ENCODE peak calls at places on chromosomes 5 and 9, in ten cellular contexts. One of them, this sample, is unnamed.

GRCh38 chr5:154406826-154407225 is 39.0 kb upstream of the SAP30L start:
- DNase-seq in stimulated activated CD8-positive, alpha-beta memory T cell treated with anti-CD3 and anti-CD28 coated beads, Interleukin-4, amount 100 ng/mL, for 1 hour: no peak
- DNase-seq in B cell: no peak
- DNase-seq in omental fat pad: no peak
- DNase-seq in hippocampal formation: no peak
- DNase-seq in kidney tubule cell: no peak
- DNase-seq in H54: no peak
- DNase-seq in psoas muscle: no peak
- DNase-seq in activated naive CD8-positive, alpha-beta T cell treated with anti-CD3 and anti-CD28 coated beads, Interleukin-2, amount 50 U/mL, for 24 hours: no peak
- DNase-seq in sciatic nerve: no peak
- DNase-seq in this sample: no peak

GRCh38 chr5:71537681-71538080 is 49.5 kb upstream of the MCCC2 start:
- DNase-seq in stimulated activated CD8-positive, alpha-beta memory T cell treated with anti-CD3 and anti-CD28 coated beads, Interleukin-4, amount 100 ng/mL, for 1 hour: no peak
- DNase-seq in B cell: no peak
- DNase-seq in omental fat pad: no peak
- DNase-seq in hippocampal formation: no peak
- DNase-seq in kidney tubule cell: peak; percentile 8
- DNase-seq in H54: peak; percentile 21
- DNase-seq in psoas muscle: no peak
- DNase-seq in activated naive CD8-positive, alpha-beta T cell treated with anti-CD3 and anti-CD28 coated beads, Interleukin-2, amount 50 U/mL, for 24 hours: no peak
- DNase-seq in sciatic nerve: no peak
- DNase-seq in this sample: no peak

GRCh38 chr5:134574521-134574920 is 49.1 kb downstream of the JADE2 start:
- DNase-seq in stimulated activated CD8-positive, alpha-beta memory T cell treated with anti-CD3 and anti-CD28 coated beads, Interleukin-4, amount 100 ng/mL, for 1 hour: no peak
- DNase-seq in B cell: no peak
- DNase-seq in omental fat pad: no peak
- DNase-seq in hippocampal formation: no peak
- DNase-seq in kidney tubule cell: peak; percentile 69
- DNase-seq in H54: no peak
- DNase-seq in psoas muscle: no peak
- DNase-seq in activated naive CD8-positive, alpha-beta T cell treated with anti-CD3 and anti-CD28 coated beads, Interleukin-2, amount 50 U/mL, for 24 hours: no peak
- DNase-seq in sciatic nerve: no peak
- DNase-seq in this sample: no peak

GRCh38 chr5:14945450-14945849 is 73.9 kb upstream of the ANKH start:
- DNase-seq in stimulated activated CD8-positive, alpha-beta memory T cell treated with anti-CD3 and anti-CD28 coated beads, Interleukin-4, amount 100 ng/mL, for 1 hour: no peak
- DNase-seq in B cell: no peak
- DNase-seq in omental fat pad: no peak
- DNase-seq in hippocampal formation: no peak
- DNase-seq in kidney tubule cell: no peak
- DNase-seq in H54: no peak
- DNase-seq in psoas muscle: no peak
- DNase-seq in activated naive CD8-positive, alpha-beta T cell treated with anti-CD3 and anti-CD28 coated beads, Interleukin-2, amount 50 U/mL, for 24 hours: no peak
- DNase-seq in sciatic nerve: no peak
- DNase-seq in this sample: no peak

GRCh38 chr9:133715295-133715865 is 22.8 kb downstream of the SARDH start:
- DNase-seq in stimulated activated CD8-positive, alpha-beta memory T cell treated with anti-CD3 and anti-CD28 coated beads, Interleukin-4, amount 100 ng/mL, for 1 hour: no peak
- DNase-seq in B cell: no peak
- DNase-seq in omental fat pad: no peak
- DNase-seq in hippocampal formation: no peak
- DNase-seq in kidney tubule cell: no peak
- DNase-seq in H54: no peak
- DNase-seq in psoas muscle: peak; percentile 59
- DNase-seq in activated naive CD8-positive, alpha-beta T cell treated with anti-CD3 and anti-CD28 coated beads, Interleukin-2, amount 50 U/mL, for 24 hours: no peak
- DNase-seq in sciatic nerve: peak; percentile 57
- DNase-seq in this sample: no peak

GRCh38 chr5:133341296-133341695 is 271.0 kb downstream of the FSTL4 start:
- DNase-seq in stimulated activated CD8-positive, alpha-beta memory T cell treated with anti-CD3 and anti-CD28 coated beads, Interleukin-4, amount 100 ng/mL, for 1 hour: no peak
- DNase-seq in B cell: no peak
- DNase-seq in omental fat pad: no peak
- DNase-seq in hippocampal formation: no peak
- DNase-seq in kidney tubule cell: peak; percentile 51
- DNase-seq in H54: no peak
- DNase-seq in psoas muscle: no peak
- DNase-seq in activated naive CD8-positive, alpha-beta T cell treated with anti-CD3 and anti-CD28 coated beads, Interleukin-2, amount 50 U/mL, for 24 hours: no peak
- DNase-seq in sciatic nerve: no peak
- DNase-seq in this sample: peak; percentile 29

GRCh38 chr9:100150209-100150608 is 51.2 kb downstream of the INVS start:
- DNase-seq in stimulated activated CD8-positive, alpha-beta memory T cell treated with anti-CD3 and anti-CD28 coated beads, Interleukin-4, amount 100 ng/mL, for 1 hour: no peak
- DNase-seq in B cell: no peak
- DNase-seq in omental fat pad: no peak
- DNase-seq in hippocampal formation: no peak
- DNase-seq in kidney tubule cell: no peak
- DNase-seq in H54: no peak
- DNase-seq in psoas muscle: no peak
- DNase-seq in activated naive CD8-positive, alpha-beta T cell treated with anti-CD3 and anti-CD28 coated beads, Interleukin-2, amount 50 U/mL, for 24 hours: no peak
- DNase-seq in sciatic nerve: no peak
- DNase-seq in this sample: no peak

GRCh38 chr5:138460032-138460693 is 5.1 kb upstream of the EGR1 start:
- DNase-seq in stimulated activated CD8-positive, alpha-beta memory T cell treated with anti-CD3 and anti-CD28 coated beads, Interleukin-4, amount 100 ng/mL, for 1 hour: no peak
- DNase-seq in B cell: no peak
- DNase-seq in omental fat pad: no peak
- DNase-seq in hippocampal formation: no peak
- DNase-seq in kidney tubule cell: no peak
- DNase-seq in H54: no peak
- DNase-seq in psoas muscle: no peak
- DNase-seq in activated naive CD8-positive, alpha-beta T cell treated with anti-CD3 and anti-CD28 coated beads, Interleukin-2, amount 50 U/mL, for 24 hours: no peak
- DNase-seq in sciatic nerve: no peak
- DNase-seq in this sample: no peak

GRCh38 chr5:37722236-37723146 is 117.3 kb downstream of the GDNF start:
- DNase-seq in stimulated activated CD8-positive, alpha-beta memory T cell treated with anti-CD3 and anti-CD28 coated beads, Interleukin-4, amount 100 ng/mL, for 1 hour: no peak
- DNase-seq in B cell: no peak
- DNase-seq in omental fat pad: no peak
- DNase-seq in hippocampal formation: no peak
- DNase-seq in kidney tubule cell: peak; percentile 98
- DNase-seq in H54: no peak
- DNase-seq in psoas muscle: no peak
- DNase-seq in activated naive CD8-positive, alpha-beta T cell treated with anti-CD3 and anti-CD28 coated beads, Interleukin-2, amount 50 U/mL, for 24 hours: peak; percentile 30
- DNase-seq in sciatic nerve: no peak
- DNase-seq in this sample: no peak

GRCh38 chr9:109014267-109015025 is 1.1 kb upstream of the CTNNAL1 start:
- DNase-seq in stimulated activated CD8-positive, alpha-beta memory T cell treated with anti-CD3 and anti-CD28 coated beads, Interleukin-4, amount 100 ng/mL, for 1 hour: no peak
- DNase-seq in B cell: no peak
- DNase-seq in omental fat pad: no peak
- DNase-seq in hippocampal formation: no peak
- DNase-seq in kidney tubule cell: peak; percentile 50
- DNase-seq in H54: no peak
- DNase-seq in psoas muscle: no peak
- DNase-seq in activated naive CD8-positive, alpha-beta T cell treated with anti-CD3 and anti-CD28 coated beads, Interleukin-2, amount 50 U/mL, for 24 hours: no peak
- DNase-seq in sciatic nerve: no peak
- DNase-seq in this sample: peak; percentile 74

GRCh38 chr5:170681013-170681433 is 102.5 kb upstream of the GABRP start:
- DNase-seq in stimulated activated CD8-positive, alpha-beta memory T cell treated with anti-CD3 and anti-CD28 coated beads, Interleukin-4, amount 100 ng/mL, for 1 hour: no peak
- DNase-seq in B cell: peak; percentile 2
- DNase-seq in omental fat pad: no peak
- DNase-seq in hippocampal formation: no peak
- DNase-seq in kidney tubule cell: peak; percentile 42
- DNase-seq in H54: no peak
- DNase-seq in psoas muscle: no peak
- DNase-seq in activated naive CD8-positive, alpha-beta T cell treated with anti-CD3 and anti-CD28 coated beads, Interleukin-2, amount 50 U/mL, for 24 hours: peak; percentile 49
- DNase-seq in sciatic nerve: no peak
- DNase-seq in this sample: no peak

GRCh38 chr9:72808446-72808768 is 144.4 kb downstream of the ALDH1A1 start:
- DNase-seq in stimulated activated CD8-positive, alpha-beta memory T cell treated with anti-CD3 and anti-CD28 coated beads, Interleukin-4, amount 100 ng/mL, for 1 hour: no peak
- DNase-seq in B cell: no peak
- DNase-seq in omental fat pad: no peak
- DNase-seq in hippocampal formation: no peak
- DNase-seq in kidney tubule cell: no peak
- DNase-seq in H54: no peak
- DNase-seq in psoas muscle: no peak
- DNase-seq in activated naive CD8-positive, alpha-beta T cell treated with anti-CD3 and anti-CD28 coated beads, Interleukin-2, amount 50 U/mL, for 24 hours: no peak
- DNase-seq in sciatic nerve: no peak
- DNase-seq in this sample: no peak

GRCh38 chr9:27181381-27181780 is 72.4 kb downstream of the TEK start:
- DNase-seq in stimulated activated CD8-positive, alpha-beta memory T cell treated with anti-CD3 and anti-CD28 coated beads, Interleukin-4, amount 100 ng/mL, for 1 hour: no peak
- DNase-seq in B cell: no peak
- DNase-seq in omental fat pad: no peak
- DNase-seq in hippocampal formation: no peak
- DNase-seq in kidney tubule cell: peak; percentile 5
- DNase-seq in H54: no peak
- DNase-seq in psoas muscle: no peak
- DNase-seq in activated naive CD8-positive, alpha-beta T cell treated with anti-CD3 and anti-CD28 coated beads, Interleukin-2, amount 50 U/mL, for 24 hours: no peak
- DNase-seq in sciatic nerve: no peak
- DNase-seq in this sample: no peak

GRCh38 chr5:72386639-72387038 is 66.5 kb downstream of the PTCD2 start:
- DNase-seq in stimulated activated CD8-positive, alpha-beta memory T cell treated with anti-CD3 and anti-CD28 coated beads, Interleukin-4, amount 100 ng/mL, for 1 hour: no peak
- DNase-seq in B cell: no peak
- DNase-seq in omental fat pad: no peak
- DNase-seq in hippocampal formation: no peak
- DNase-seq in kidney tubule cell: no peak
- DNase-seq in H54: no peak
- DNase-seq in psoas muscle: no peak
- DNase-seq in activated naive CD8-positive, alpha-beta T cell treated with anti-CD3 and anti-CD28 coated beads, Interleukin-2, amount 50 U/mL, for 24 hours: no peak
- DNase-seq in sciatic nerve: no peak
- DNase-seq in this sample: no peak

GRCh38 chr5:156037151-156037909 is 289.6 kb upstream of the SGCD start:
- DNase-seq in stimulated activated CD8-positive, alpha-beta memory T cell treated with anti-CD3 and anti-CD28 coated beads, Interleukin-4, amount 100 ng/mL, for 1 hour: no peak
- DNase-seq in B cell: no peak
- DNase-seq in omental fat pad: no peak
- DNase-seq in hippocampal formation: no peak
- DNase-seq in kidney tubule cell: no peak
- DNase-seq in H54: no peak
- DNase-seq in psoas muscle: no peak
- DNase-seq in activated naive CD8-positive, alpha-beta T cell treated with anti-CD3 and anti-CD28 coated beads, Interleukin-2, amount 50 U/mL, for 24 hours: no peak
- DNase-seq in sciatic nerve: no peak
- DNase-seq in this sample: no peak

GRCh38 chr9:130049431-130050210 is 4.1 kb upstream of the GPR107 start:
- DNase-seq in stimulated activated CD8-positive, alpha-beta memory T cell treated with anti-CD3 and anti-CD28 coated beads, Interleukin-4, amount 100 ng/mL, for 1 hour: no peak
- DNase-seq in B cell: no peak
- DNase-seq in omental fat pad: no peak
- DNase-seq in hippocampal formation: no peak
- DNase-seq in kidney tubule cell: no peak
- DNase-seq in H54: no peak
- DNase-seq in psoas muscle: no peak
- DNase-seq in activated naive CD8-positive, alpha-beta T cell treated with anti-CD3 and anti-CD28 coated beads, Interleukin-2, amount 50 U/mL, for 24 hours: no peak
- DNase-seq in sciatic nerve: no peak
- DNase-seq in this sample: no peak

GRCh38 chr5:38509185-38509584 is 47.3 kb downstream of the LIFR start:
- DNase-seq in stimulated activated CD8-positive, alpha-beta memory T cell treated with anti-CD3 and anti-CD28 coated beads, Interleukin-4, amount 100 ng/mL, for 1 hour: no peak
- DNase-seq in B cell: no peak
- DNase-seq in omental fat pad: no peak
- DNase-seq in hippocampal formation: no peak
- DNase-seq in kidney tubule cell: no peak
- DNase-seq in H54: peak; percentile 16
- DNase-seq in psoas muscle: no peak
- DNase-seq in activated naive CD8-positive, alpha-beta T cell treated with anti-CD3 and anti-CD28 coated beads, Interleukin-2, amount 50 U/mL, for 24 hours: no peak
- DNase-seq in sciatic nerve: no peak
- DNase-seq in this sample: no peak

GRCh38 chr5:111699976-111700375 is 57.0 kb downstream of the NREP start:
- DNase-seq in stimulated activated CD8-positive, alpha-beta memory T cell treated with anti-CD3 and anti-CD28 coated beads, Interleukin-4, amount 100 ng/mL, for 1 hour: no peak
- DNase-seq in B cell: no peak
- DNase-seq in omental fat pad: no peak
- DNase-seq in hippocampal formation: no peak
- DNase-seq in kidney tubule cell: peak; percentile 40
- DNase-seq in H54: no peak
- DNase-seq in psoas muscle: no peak
- DNase-seq in activated naive CD8-positive, alpha-beta T cell treated with anti-CD3 and anti-CD28 coated beads, Interleukin-2, amount 50 U/mL, for 24 hours: no peak
- DNase-seq in sciatic nerve: no peak
- DNase-seq in this sample: no peak

GRCh38 chr9:129803679-129804065 is 688 bp downstream of the TOR1B start:
- DNase-seq in stimulated activated CD8-positive, alpha-beta memory T cell treated with anti-CD3 and anti-CD28 coated beads, Interleukin-4, amount 100 ng/mL, for 1 hour: no peak
- DNase-seq in B cell: no peak
- DNase-seq in omental fat pad: no peak
- DNase-seq in hippocampal formation: no peak
- DNase-seq in kidney tubule cell: peak; percentile 27
- DNase-seq in H54: no peak
- DNase-seq in psoas muscle: no peak
- DNase-seq in activated naive CD8-positive, alpha-beta T cell treated with anti-CD3 and anti-CD28 coated beads, Interleukin-2, amount 50 U/mL, for 24 hours: peak; percentile 15
- DNase-seq in sciatic nerve: no peak
- DNase-seq in this sample: no peak

GRCh38 chr5:35026280-35026840 is 21.4 kb downstream of the AGXT2 start:
- DNase-seq in stimulated activated CD8-positive, alpha-beta memory T cell treated with anti-CD3 and anti-CD28 coated beads, Interleukin-4, amount 100 ng/mL, for 1 hour: no peak
- DNase-seq in B cell: no peak
- DNase-seq in omental fat pad: no peak
- DNase-seq in hippocampal formation: no peak
- DNase-seq in kidney tubule cell: no peak
- DNase-seq in H54: no peak
- DNase-seq in psoas muscle: no peak
- DNase-seq in activated naive CD8-positive, alpha-beta T cell treated with anti-CD3 and anti-CD28 coated beads, Interleukin-2, amount 50 U/mL, for 24 hours: no peak
- DNase-seq in sciatic nerve: no peak
- DNase-seq in this sample: no peak

GRCh38 chr5:171845857-171846785 is 60.5 kb downstream of the SMIM23 start:
- DNase-seq in stimulated activated CD8-positive, alpha-beta memory T cell treated with anti-CD3 and anti-CD28 coated beads, Interleukin-4, amount 100 ng/mL, for 1 hour: no peak
- DNase-seq in B cell: no peak
- DNase-seq in omental fat pad: no peak
- DNase-seq in hippocampal formation: no peak
- DNase-seq in kidney tubule cell: peak; percentile 28
- DNase-seq in H54: no peak
- DNase-seq in psoas muscle: peak; percentile 74
- DNase-seq in activated naive CD8-positive, alpha-beta T cell treated with anti-CD3 and anti-CD28 coated beads, Interleukin-2, amount 50 U/mL, for 24 hours: no peak
- DNase-seq in sciatic nerve: no peak
- DNase-seq in this sample: no peak

GRCh38 chr5:169071-169727 is 22.1 kb upstream of the LRRC14B start:
- DNase-seq in stimulated activated CD8-positive, alpha-beta memory T cell treated with anti-CD3 and anti-CD28 coated beads, Interleukin-4, amount 100 ng/mL, for 1 hour: no peak
- DNase-seq in B cell: no peak
- DNase-seq in omental fat pad: peak; percentile 44
- DNase-seq in hippocampal formation: no peak
- DNase-seq in kidney tubule cell: no peak
- DNase-seq in H54: no peak
- DNase-seq in psoas muscle: peak; percentile 71
- DNase-seq in activated naive CD8-positive, alpha-beta T cell treated with anti-CD3 and anti-CD28 coated beads, Interleukin-2, amount 50 U/mL, for 24 hours: no peak
- DNase-seq in sciatic nerve: peak; percentile 77
- DNase-seq in this sample: peak; percentile 65